ENCODE peak calls at places on chromosomes 16 and 17, in eight cellular contexts. B, E, P, H, S, I, N and R are unnamed samples. For H3K36me3, the result is how much of the 10 kb centered on the place peaks cover.

GRCh38 chr17:57296231-57296630 is 39.9 kb downstream of the MSI2 start:
- DNase-seq in N (no peak), H (no peak), I (no peak), B (no peak), E (no peak), S (no peak), P (no peak), R (no peak)

GRCh38 chr17:18980682-18981384 is 23.7 kb downstream of the FAM83G start:
- DNase-seq in P (no peak), S (no peak), B (no peak), E (no peak), H (no peak), N (no peak), I (no peak), R (no peak)

GRCh38 chr17:63419949-63420867 is 25.9 kb downstream of the CYB561 start:
- DNase-seq in N (no peak), H (no peak), S (peak), I (no peak), B (no peak), E (no peak), P (no peak), R (no peak)

GRCh38 chr16:87439926-87440325 is 47.8 kb downstream of the MAP1LC3B start:
- DNase-seq in E (no peak), H (no peak), P (no peak), N (no peak), S (no peak), I (no peak), B (no peak), R (no peak)

GRCh38 chr16:17466876-17467275 is 3.9 kb downstream of the XYLT1 start:
- DNase-seq in B (no peak), P (no peak), H (no peak), E (no peak), S (no peak), I (no peak), N (no peak), R (no peak)

GRCh38 chr16:21104124-21104860 is 46.4 kb downstream of the DNAH3 start:
- DNase-seq in I (no peak), H (no peak), N (no peak), P (no peak), S (peak), B (no peak), E (no peak), R (no peak)

GRCh38 chr17:1931759-1932579 is 93.2 kb downstream of the RTN4RL1 start:
- DNase-seq in S (peak), H (peak), P (peak), N (no peak), E (no peak), B (peak), I (peak), R (peak)

GRCh38 chr16:70715113-70715711 is 29.4 kb upstream of the MTSS2 start:
- DNase-seq in B (peak), I (peak), N (peak), H (peak), S (peak), P (peak), E (no peak), R (peak)

GRCh38 chr16:74738134-74738541 is 36.5 kb downstream of the FA2H start:
- DNase-seq in S (no peak), B (peak), N (no peak), P (no peak), H (no peak), E (no peak), I (peak), R (no peak)

GRCh38 chr17:27456681-27457404 is 595 bp downstream of the KSR1 start:
- DNase-seq in N (no peak), P (peak), I (no peak), E (no peak), S (no peak), H (no peak), B (peak), R (peak)

GRCh38 chr17:68906638-68907037 is 48.6 kb downstream of the ABCA8 start:
- DNase-seq in I (no peak), H (no peak), N (no peak), P (no peak), B (peak), E (peak), S (peak), R (no peak)

GRCh38 chr17:43360376-43360738 is 38.4 kb upstream of the ARL4D start:
- DNase-seq in I (peak), E (peak), B (peak), N (peak), H (peak), S (peak), P (peak), R (peak)

GRCh38 chr16:66569827-66570405 is 3.7 kb downstream of the CMTM1 start:
- DNase-seq in I (no peak), N (no peak), S (peak), P (no peak), H (no peak), B (peak), E (no peak), R (no peak)

GRCh38 chr17:13884347-13884746 is 185.0 kb upstream of the COX10 start:
- DNase-seq in S (no peak), E (no peak), I (no peak), P (no peak), B (no peak), N (no peak), H (no peak), R (no peak)

GRCh38 chr17:66541461-66542182 is 239.2 kb downstream of the PRKCA start:
- DNase-seq in B (no peak), N (no peak), P (no peak), H (no peak), I (no peak), E (peak), S (peak), R (no peak)

GRCh38 chr17:39794249-39794970 is 56.7 kb downstream of the GRB7 start:
- DNase-seq in N (no peak), H (no peak), B (no peak), S (no peak), P (no peak), E (peak), I (peak), R (no peak)

GRCh38 chr17:1047177-1047885 is 50.4 kb downstream of the TIMM22 start:
- DNase-seq in E (no peak), H (peak), S (peak), I (no peak), P (no peak), N (peak), B (peak), R (no peak)

GRCh38 chr17:81135503-81136283 is 29.6 kb upstream of the PVALEF start:
- DNase-seq in B (no peak), E (no peak), H (no peak), I (no peak), P (no peak), S (no peak), N (no peak), R (no peak)

GRCh38 chr16:72859581-72859980 is 188.3 kb downstream of the ZFHX3 start:
- DNase-seq in H (no peak), P (no peak), N (no peak), I (no peak), E (no peak), S (no peak), B (no peak), R (no peak)

GRCh38 chr16:81523387-81524115 is 78.9 kb downstream of the CMIP start:
- DNase-seq in P (peak), E (no peak), B (no peak), H (no peak), I (peak), S (peak), N (no peak), R (peak)

GRCh38 chr17:60823520-60823919 is 145.9 kb downstream of the BCAS3 start:
- DNase-seq in B (no peak), N (no peak), S (no peak), I (no peak), H (no peak), E (no peak), P (no peak), R (no peak)

GRCh38 chr17:44759096-44759915 is 518 bp downstream of the ADAM11 start:
- DNase-seq in H (no peak), P (no peak), S (no peak), N (no peak), B (no peak), E (no peak), I (no peak), R (no peak)

GRCh38 chr17:27817731-27818130 is 17.4 kb upstream of the NOS2 start:
- DNase-seq in I (no peak), N (no peak), E (no peak), B (no peak), S (peak), H (no peak), P (no peak), R (no peak)

GRCh38 chr16:79408355-79408754 is 192.2 kb downstream of the MAF start:
- DNase-seq in P (no peak), I (no peak), N (no peak), B (no peak), S (no peak), H (no peak), E (no peak), R (no peak)

GRCh38 chr17:13416748-13417363 is 184.9 kb downstream of the HS3ST3A1 start:
- DNase-seq in H (no peak), N (no peak), P (no peak), S (no peak), B (no peak), E (no peak), I (no peak), R (no peak)

GRCh38 chr17:63961355-63962207 is 11.1 kb downstream of the SCN4A start:
- DNase-seq in S (peak), B (peak), I (peak), E (peak), N (peak), H (peak), P (no peak), R (peak)

GRCh38 chr17:64155751-64156544 is 26.0 kb upstream of the ERN1 start:
- DNase-seq in P (peak), I (peak), N (no peak), B (no peak), H (peak), E (no peak), S (peak), R (peak)

GRCh38 chr16:56989988-56990387 is 631 bp downstream of the NLRC5 start:
- DNase-seq in B (no peak), I (no peak), E (no peak), S (no peak), H (no peak), N (peak), P (no peak), R (no peak)

GRCh38 chr16:4025428-4025827 is 90.8 kb downstream of the ADCY9 start:
- DNase-seq in H (no peak), P (no peak), N (no peak), B (no peak), S (no peak), I (no peak), E (no peak), R (no peak)

GRCh38 chr16:66750279-66751134 is 902 bp downstream of the DYNC1LI2 start:
- DNase-seq in I (no peak), P (no peak), N (no peak), S (peak), H (no peak), B (peak), E (peak), R (no peak)

GRCh38 chr16:49431591-49432290 is 58.1 kb downstream of the C16orf78 start:
- DNase-seq in I (no peak), B (no peak), H (no peak), P (no peak), E (no peak), N (no peak), S (no peak), R (no peak)

GRCh38 chr17:2484876-2485275 is 26.8 kb downstream of the METTL16 start:
- DNase-seq in H (no peak), I (no peak), P (peak), N (no peak), S (no peak), E (no peak), B (no peak), R (no peak)

GRCh38 chr16:29824589-29825144 is 4.4 kb downstream of the MVP start:
- DNase-seq in S (peak), N (no peak), H (no peak), E (no peak), I (no peak), B (no peak), P (no peak), R (no peak)

DNA sequence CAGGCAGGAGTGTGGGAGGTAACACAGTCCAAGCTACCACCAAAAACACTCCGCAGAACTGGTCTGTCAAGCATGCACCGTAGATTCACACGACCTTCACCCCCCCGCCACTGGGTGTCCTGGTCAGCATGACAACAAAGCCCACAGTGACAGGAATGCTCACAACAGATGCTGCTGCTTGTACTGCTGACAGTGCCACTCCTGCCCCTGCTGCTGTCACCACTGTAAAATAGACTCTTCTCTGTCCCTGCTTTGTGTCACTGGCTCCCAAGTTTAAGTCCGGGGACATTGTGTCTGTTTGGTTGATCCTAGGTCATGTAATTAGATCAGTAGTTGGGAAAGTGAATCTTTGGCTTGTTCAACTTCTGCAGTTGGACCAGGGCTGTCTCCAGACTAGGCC is 7.0 kb upstream of the ODF4 start:
- DNase-seq in P (no peak), H (no peak), E (no peak), S (no peak), I (no peak), B (peak), N (no peak), R (no peak)
- TF ChIP-seq CTCF in P (no peak), H (no peak), E (no peak), S (no peak), I (no peak), B (no peak), N (no peak), R (no peak)

GRCh38 chr17:17060001-17060929 is 18.0 kb downstream of the MPRIP start:
- DNase-seq in S (no peak), N (peak), I (no peak), E (no peak), H (no peak), P (no peak), B (no peak), R (peak)

GRCh38 chr17:17062356-17062755 is 20.1 kb downstream of the MPRIP start:
- DNase-seq in S (peak), I (no peak), H (no peak), P (no peak), N (no peak), B (no peak), E (no peak), R (no peak)

GRCh38 chr17:17061516-17061915 is 19.3 kb downstream of the MPRIP start:
- DNase-seq in P (no peak), I (no peak), S (no peak), N (peak), B (no peak), H (no peak), E (no peak), R (no peak)

GRCh38 chr17:17059301-17059890 is 17.1 kb downstream of the MPRIP start:
- DNase-seq in H (no peak), B (no peak), I (no peak), N (peak), P (no peak), E (no peak), S (no peak), R (no peak)

GRCh38 chr17:17060930-17061329 is 18.7 kb downstream of the MPRIP start:
- DNase-seq in B (no peak), P (no peak), I (no peak), N (no peak), E (no peak), S (no peak), H (no peak), R (no peak)
- H3K36me3 ChIP-seq in B (under half), P (under half), I (under half), N (under half), E (under half), S (under half), H (under half), R (under half)

DNA sequence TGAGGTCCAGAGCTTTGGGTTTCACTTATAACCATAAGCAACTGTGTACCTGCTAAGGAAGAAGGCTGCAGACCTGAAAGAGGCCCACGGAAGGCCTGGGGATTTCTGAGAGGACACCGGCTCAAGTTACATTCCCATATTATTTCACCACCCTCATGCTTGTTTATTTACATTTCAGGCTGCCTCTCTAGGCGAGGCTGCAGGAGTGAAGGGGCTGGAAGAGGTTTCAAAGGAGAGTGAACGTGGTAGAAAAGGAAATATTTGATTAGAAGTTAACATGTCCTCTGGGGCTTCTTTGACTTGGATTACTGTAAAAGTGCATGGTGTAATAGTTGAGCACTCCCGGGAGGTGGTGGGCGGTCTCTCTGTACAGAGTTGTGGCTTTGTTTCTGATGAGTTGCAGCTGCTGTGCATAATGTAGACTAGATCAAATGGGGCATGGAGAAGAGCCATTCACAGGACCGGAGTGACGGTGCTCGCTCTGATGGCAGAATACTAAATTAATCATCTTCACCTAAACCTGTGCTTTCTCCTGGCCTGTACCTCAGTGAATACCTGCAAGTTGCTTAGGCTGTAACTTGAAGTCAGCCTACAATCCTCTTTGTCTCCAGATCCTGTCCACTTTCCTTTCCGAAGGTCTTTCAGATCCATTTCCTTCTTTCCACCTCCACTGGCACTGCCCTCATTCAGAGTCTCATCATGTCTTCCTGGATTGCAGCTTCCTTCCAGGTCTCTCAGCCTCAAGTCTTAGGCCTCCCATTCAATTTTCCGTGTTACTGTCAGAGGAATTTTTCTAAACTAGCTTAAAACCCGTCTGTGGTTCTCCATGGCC is 1.9 kb upstream of the CPD start:
- DNase-seq in B (peak), N (no peak), I (no peak), E (no peak), P (peak), H (peak), S (peak), R (no peak)
- TF ChIP-seq CTCF in B (no peak), N (no peak), I (no peak), E (no peak), P (no peak), H (no peak), S (no peak), R (no peak)

DNA sequence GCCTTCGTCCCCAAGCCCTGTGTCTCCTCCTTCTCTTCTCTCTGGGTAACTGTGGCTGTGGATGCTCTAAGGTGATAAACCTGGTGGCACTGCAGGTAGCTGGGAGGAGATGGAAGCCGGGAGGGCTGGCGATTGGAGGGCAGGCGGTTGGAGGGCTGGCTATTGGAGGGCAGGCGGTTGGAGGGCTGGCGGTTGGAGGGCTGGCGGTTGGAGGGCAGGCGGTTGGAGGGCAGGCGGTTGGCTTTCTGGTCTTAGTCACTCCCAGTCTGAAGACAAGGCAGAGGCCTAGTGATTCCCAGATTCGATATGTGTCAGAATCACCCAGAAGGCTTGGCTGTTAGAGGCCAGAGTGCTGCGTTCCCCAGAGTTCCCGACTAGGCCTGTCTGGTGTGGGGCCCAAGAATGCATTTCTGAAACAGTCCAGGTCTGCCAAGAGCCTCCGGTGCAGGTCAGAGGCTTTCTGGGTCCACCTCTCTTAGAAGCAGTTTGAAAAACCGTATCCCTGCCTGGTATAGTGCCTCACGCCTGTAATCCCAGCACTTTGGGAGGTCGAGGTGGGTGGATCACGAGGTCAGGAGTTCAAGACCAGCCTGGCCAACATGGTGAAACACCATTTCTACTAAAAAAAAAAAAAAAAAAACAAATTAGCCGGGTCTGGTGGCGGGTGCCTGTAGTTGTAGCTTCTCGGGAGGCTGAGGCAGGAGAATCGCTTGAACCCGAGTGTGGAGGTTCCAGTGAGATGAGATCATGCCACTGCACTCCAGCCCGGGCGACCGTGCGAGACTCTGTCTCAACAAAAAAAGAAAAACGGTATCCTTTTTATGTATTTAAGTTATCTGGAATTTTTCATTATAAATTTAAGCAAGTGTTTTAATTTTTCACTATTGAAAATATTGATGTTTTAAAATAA is 59.7 kb downstream of the WDR45B start:
- DNase-seq in P (no peak), N (no peak), B (no peak), E (no peak), I (no peak), S (no peak), H (no peak), R (no peak)
- H3K36me3 ChIP-seq in P (under half), N (under half), B (under half), E (half or more), I (under half), S (under half), H (under half), R (under half)

GRCh38 chr16:9134739-9135138 is 43.3 kb downstream of the HAPSTR1 start:
- DNase-seq in H (peak), S (peak), I (peak), B (peak), E (peak), P (no peak), N (peak), R (peak)
- TF ChIP-seq CTCF in H (peak), S (peak), I (peak), B (peak), E (peak), P (no peak), N (peak), R (no peak)

GRCh38 chr16:19566362-19566761 is 10.9 kb downstream of the VPS35L start:
- DNase-seq in N (no peak), H (no peak), P (no peak), S (no peak), I (no peak), B (no peak), E (no peak), R (no peak)
- H3K36me3 ChIP-seq in N (half or more), H (half or more), P (under half), S (under half), I (under half), B (under half), E (under half), R (under half)

GRCh38 chr16:3023669-3024478 is at the start of the genes HCFC1R1 and THOC6:
- DNase-seq in I (peak), P (peak), H (peak), B (peak), N (peak), E (peak), S (peak), R (peak)
- TF ChIP-seq CTCF in I (no peak), P (no peak), H (no peak), B (no peak), N (no peak), E (no peak), S (no peak), R (no peak)

GRCh38 chr17:77009877-77010276 is 130.9 kb upstream of the SEC14L1 start:
- DNase-seq in N (no peak), S (no peak), P (no peak), H (no peak), B (no peak), E (no peak), I (no peak), R (no peak)
- H3K36me3 ChIP-seq in N (under half), S (under half), P (under half), H (under half), B (under half), E (under half), I (under half), R (under half)

DNA sequence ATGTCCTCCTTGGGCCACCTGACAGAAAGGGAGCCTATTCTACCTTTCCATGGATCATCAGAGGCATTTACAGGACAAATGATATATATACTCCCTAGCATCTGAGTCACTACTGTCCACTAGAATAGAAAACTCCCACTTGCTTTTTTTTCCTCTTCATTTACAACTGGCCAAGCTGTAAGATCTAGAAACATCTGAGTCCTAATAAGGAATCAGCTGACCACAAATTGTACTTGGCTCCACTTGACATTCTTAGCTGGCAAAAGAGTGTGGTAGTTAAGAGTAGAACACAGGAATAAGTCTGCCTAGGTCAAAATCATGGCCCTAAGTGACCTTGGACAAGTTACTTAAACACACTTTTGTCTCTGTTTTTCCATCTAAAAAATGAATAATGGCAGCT is 5.2 kb downstream of the RUSF1 start:
- DNase-seq in S (peak), E (no peak), N (no peak), P (no peak), I (no peak), B (no peak), H (no peak), R (no peak)
- TF ChIP-seq CTCF in S (no peak), E (no peak), N (no peak), P (no peak), I (no peak), B (no peak), H (no peak), R (no peak)